ENCODE peak calls at places on chromosomes 11 and 22, in four cellular contexts. U, L, B and I are unnamed samples.

GRCh38 chr11:67666303-67666645 is 8.1 kb downstream of the ALDH3B2 start:
- DNase-seq in U (no peak), L (no peak), B (no peak), I (no peak)

GRCh38 chr22:33023119-33023827 is 34.9 kb downstream of the SYN3 start:
- DNase-seq in U (no peak), L (no peak), B (no peak), I (no peak)

GRCh38 chr11:57072640-57073039 is 83.9 kb downstream of the OR5AK2 start:
- DNase-seq in U (no peak), L (peak; percentile 97), B (peak; percentile 96), I (peak; percentile 92)

GRCh38 chr11:63505857-63506528 is at the start of gene LGALS12:
- DNase-seq in U (no peak), L (no peak), B (no peak), I (no peak)

GRCh38 chr22:33853200-33854097 is 66.8 kb downstream of the LARGE1 start:
- DNase-seq in U (peak; percentile 78), L (peak; percentile 2), B (peak; percentile 59), I (no peak)

GRCh38 chr22:37549704-37550059 is 10.6 kb upstream of the CDC42EP1 start:
- DNase-seq in U (no peak), L (no peak), B (peak; percentile 53), I (peak; percentile 45)

GRCh38 chr11:92838655-92839334 is 130.7 kb upstream of the MTNR1B start:
- DNase-seq in U (no peak), L (no peak), B (no peak), I (no peak)

GRCh38 chr11:45919276-45919675 is 1.6 kb upstream of the PEX16 start:
- DNase-seq in U (no peak), L (no peak), B (no peak), I (no peak)

GRCh38 chr22:39243443-39244072 is 1.2 kb downstream of the PDGFB start:
- DNase-seq in U (no peak), L (peak; percentile 29), B (no peak), I (no peak)

GRCh38 chr11:76030973-76031590 is 175.2 kb downstream of the WNT11 start:
- DNase-seq in U (no peak), L (peak; percentile 60), B (no peak), I (no peak)

GRCh38 chr11:119134389-119134978 is 13.1 kb downstream of the HINFP start:
- DNase-seq in U (no peak), L (peak; percentile 47), B (no peak), I (peak; percentile 35)

GRCh38 chr11:17473071-17473744 is 3.4 kb downstream of the ABCC8 start:
- DNase-seq in U (no peak), L (peak; percentile 56), B (peak; percentile 48), I (peak; percentile 74)

GRCh38 chr11:125408281-125408680 is 87.8 kb downstream of the FEZ1 start:
- DNase-seq in U (no peak), L (no peak), B (no peak), I (no peak)

GRCh38 chr11:61675826-61676225 is 4.4 kb upstream of the DAGLA start:
- DNase-seq in U (no peak), L (no peak), B (no peak), I (no peak)

GRCh38 chr11:20253796-20254195 is 93.5 kb upstream of the DBX1 start:
- DNase-seq in U (no peak), L (no peak), B (no peak), I (no peak)

GRCh38 chr11:66956689-66957290 is 1.4 kb downstream of the PC start:
- DNase-seq in U (no peak), L (no peak), B (peak; percentile 50), I (peak; percentile 61)

GRCh38 chr11:112967082-112967481 is 5.9 kb downstream of the NCAM1 start:
- DNase-seq in U (no peak), L (no peak), B (no peak), I (no peak)

GRCh38 chr11:70270877-70271634 is 566 bp downstream of the PPFIA1 start:
- DNase-seq in U (peak; percentile 50), L (peak; percentile 47), B (peak; percentile 56), I (peak; percentile 56)

GRCh38 chr22:49046546-49047305 is 780.9 kb downstream of the BRD1 start:
- DNase-seq in U (no peak), L (no peak), B (no peak), I (no peak)

GRCh38 chr22:48053973-48054372 is 1291.5 kb downstream of the TBC1D22A start:
- DNase-seq in U (no peak), L (no peak), B (no peak), I (no peak)

GRCh38 chr11:14249121-14249963 is 109.6 kb downstream of the RRAS2 start:
- DNase-seq in U (peak; percentile 71), L (peak; percentile 77), B (peak; percentile 46), I (peak; percentile 68)

GRCh38 chr11:124751741-124752470 is at the start of gene VSIG2:
- DNase-seq in U (peak; percentile 58), L (no peak), B (no peak), I (no peak)

GRCh38 chr11:32316846-32317525 is 118.4 kb downstream of the WT1 start:
- DNase-seq in U (no peak), L (no peak), B (no peak), I (peak; percentile 17)

GRCh38 chr22:26023104-26023775 is 146.0 kb upstream of the SEZ6L start:
- DNase-seq in U (no peak), L (no peak), B (no peak), I (no peak)

GRCh38 chr11:67113231-67113721 is 5.8 kb upstream of the KDM2A start:
- DNase-seq in U (peak; percentile 50), L (no peak), B (no peak), I (no peak)

GRCh38 chr22:20249797-20250354 is 18.2 kb downstream of the RTN4R start:
- DNase-seq in U (no peak), L (no peak), B (no peak), I (no peak)

GRCh38 chr11:79076526-79077115 is 364.2 kb downstream of the TENM4 start:
- DNase-seq in U (peak; percentile 47), L (peak; percentile 71), B (no peak), I (peak; percentile 43)

GRCh38 chr11:62383822-62384221 is 35.0 kb upstream of the SCGB1A1 start:
- DNase-seq in U (no peak), L (no peak), B (no peak), I (no peak)

GRCh38 chr11:80083561-80083960 is 642.7 kb upstream of the TENM4 start:
- DNase-seq in U (peak; percentile 7), L (peak; percentile 41), B (no peak), I (peak; percentile 43)

GRCh38 chr11:130514851-130515250 is 66.4 kb downstream of the ADAMTS15 start:
- DNase-seq in U (no peak), L (no peak), B (no peak), I (no peak)